ENCODE peak calls at places on chromosomes 4 and X, in six cellular contexts. One of them, this sample, is unnamed.

GRCh38 chr4:69523385-69524132 is 27.9 kb upstream of the UGT2B4 start:
- DNase-seq in cardiac fibroblast: no peak
- DNase-seq in thyroid gland: no peak
- DNase-seq in kidney: no peak
- DNase-seq in CD4-positive, alpha-beta T cell: no peak
- DNase-seq in lung: no peak
- DNase-seq in this sample: no peak

GRCh38 chr4:65416875-65417274 is 253.4 kb downstream of the EPHA5 start:
- DNase-seq in cardiac fibroblast: peak; percentile 4
- DNase-seq in thyroid gland: peak; percentile 57
- DNase-seq in kidney: peak; percentile 54
- DNase-seq in CD4-positive, alpha-beta T cell: no peak
- DNase-seq in lung: no peak
- DNase-seq in this sample: peak; percentile 73

GRCh38 chr4:6019316-6020263 is 1.4 kb upstream of the C4orf50 start:
- DNase-seq in cardiac fibroblast: peak; percentile 52
- DNase-seq in thyroid gland: peak; percentile 74
- DNase-seq in kidney: peak; percentile 60
- DNase-seq in CD4-positive, alpha-beta T cell: no peak
- DNase-seq in lung: peak; percentile 36
- DNase-seq in this sample: no peak

GRCh38 chrX:8090482-8090881 is 80.6 kb downstream of the VCX2 start:
- DNase-seq in cardiac fibroblast: no peak
- DNase-seq in thyroid gland: no peak
- DNase-seq in kidney: no peak
- DNase-seq in CD4-positive, alpha-beta T cell: no peak
- DNase-seq in lung: no peak
- DNase-seq in this sample: no peak

GRCh38 chrX:16838202-16839066 is 31.7 kb downstream of the RBBP7 start:
- DNase-seq in cardiac fibroblast: peak; percentile 83
- DNase-seq in thyroid gland: peak; percentile 28
- DNase-seq in kidney: no peak
- DNase-seq in CD4-positive, alpha-beta T cell: no peak
- DNase-seq in lung: no peak
- DNase-seq in this sample: peak; percentile 83

GRCh38 chrX:137482136-137482535 is 83.8 kb upstream of the ZIC3 start:
- DNase-seq in cardiac fibroblast: no peak
- DNase-seq in thyroid gland: no peak
- DNase-seq in kidney: no peak
- DNase-seq in CD4-positive, alpha-beta T cell: no peak
- DNase-seq in lung: no peak
- DNase-seq in this sample: no peak

GRCh38 chr4:11223261-11223660 is 205.4 kb downstream of the HS3ST1 start:
- DNase-seq in cardiac fibroblast: no peak
- DNase-seq in thyroid gland: no peak
- DNase-seq in kidney: no peak
- DNase-seq in CD4-positive, alpha-beta T cell: no peak
- DNase-seq in lung: no peak
- DNase-seq in this sample: no peak

GRCh38 chr4:10114607-10115006 is 2.0 kb downstream of the WDR1 start:
- DNase-seq in cardiac fibroblast: no peak
- DNase-seq in thyroid gland: no peak
- DNase-seq in kidney: no peak
- DNase-seq in CD4-positive, alpha-beta T cell: no peak
- DNase-seq in lung: no peak
- DNase-seq in this sample: no peak

GRCh38 chrX:13064599-13065143 is 20.3 kb upstream of the FAM9C start:
- DNase-seq in cardiac fibroblast: peak; percentile 90
- DNase-seq in thyroid gland: no peak
- DNase-seq in kidney: no peak
- DNase-seq in CD4-positive, alpha-beta T cell: no peak
- DNase-seq in lung: no peak
- DNase-seq in this sample: no peak

GRCh38 chrX:115229337-115229991 is 4.4 kb downstream of the LRCH2 start:
- DNase-seq in cardiac fibroblast: no peak
- DNase-seq in thyroid gland: no peak
- DNase-seq in kidney: no peak
- DNase-seq in CD4-positive, alpha-beta T cell: no peak
- DNase-seq in lung: no peak
- DNase-seq in this sample: no peak

GRCh38 chrX:69149466-69150293 is 15.6 kb downstream of the PJA1 start:
- DNase-seq in cardiac fibroblast: no peak
- DNase-seq in thyroid gland: no peak
- DNase-seq in kidney: no peak
- DNase-seq in CD4-positive, alpha-beta T cell: no peak
- DNase-seq in lung: no peak
- DNase-seq in this sample: no peak

GRCh38 chr4:4574792-4575191 is 32.9 kb upstream of the STX18 start:
- DNase-seq in cardiac fibroblast: peak; percentile 96
- DNase-seq in thyroid gland: peak; percentile 63
- DNase-seq in kidney: peak; percentile 90
- DNase-seq in CD4-positive, alpha-beta T cell: peak; percentile 35
- DNase-seq in lung: peak; percentile 74
- DNase-seq in this sample: no peak

GRCh38 chr4:47640911-47641310 is 155.8 kb downstream of the ATP10D start:
- DNase-seq in cardiac fibroblast: peak; percentile 35
- DNase-seq in thyroid gland: no peak
- DNase-seq in kidney: no peak
- DNase-seq in CD4-positive, alpha-beta T cell: no peak
- DNase-seq in lung: no peak
- DNase-seq in this sample: no peak

GRCh38 chrX:10142041-10142589 is 14.7 kb upstream of the CLCN4 start:
- DNase-seq in cardiac fibroblast: no peak
- DNase-seq in thyroid gland: no peak
- DNase-seq in kidney: peak; percentile 53
- DNase-seq in CD4-positive, alpha-beta T cell: no peak
- DNase-seq in lung: no peak
- DNase-seq in this sample: no peak

GRCh38 chr4:147790412-147790811 is 58.5 kb downstream of the ARHGAP10 start:
- DNase-seq in cardiac fibroblast: no peak
- DNase-seq in thyroid gland: no peak
- DNase-seq in kidney: no peak
- DNase-seq in CD4-positive, alpha-beta T cell: no peak
- DNase-seq in lung: no peak
- DNase-seq in this sample: no peak

GRCh38 chr4:8280876-8281440 is 11.4 kb downstream of the HTRA3 start:
- DNase-seq in cardiac fibroblast: no peak
- DNase-seq in thyroid gland: no peak
- DNase-seq in kidney: peak; percentile 62
- DNase-seq in CD4-positive, alpha-beta T cell: no peak
- DNase-seq in lung: no peak
- DNase-seq in this sample: no peak

GRCh38 chr4:182265881-182266280 is 22.7 kb downstream of the TENM3 start:
- DNase-seq in cardiac fibroblast: no peak
- DNase-seq in thyroid gland: no peak
- DNase-seq in kidney: no peak
- DNase-seq in CD4-positive, alpha-beta T cell: no peak
- DNase-seq in lung: no peak
- DNase-seq in this sample: no peak

GRCh38 chr4:173231916-173232315 is 63.3 kb downstream of the GALNT7 start:
- DNase-seq in cardiac fibroblast: peak; percentile 53
- DNase-seq in thyroid gland: no peak
- DNase-seq in kidney: no peak
- DNase-seq in CD4-positive, alpha-beta T cell: no peak
- DNase-seq in lung: no peak
- DNase-seq in this sample: no peak

GRCh38 chr4:188665466-188665865 is 526.2 kb downstream of the TRIML1 start:
- DNase-seq in cardiac fibroblast: no peak
- DNase-seq in thyroid gland: no peak
- DNase-seq in kidney: no peak
- DNase-seq in CD4-positive, alpha-beta T cell: no peak
- DNase-seq in lung: no peak
- DNase-seq in this sample: no peak

GRCh38 chr4:151218343-151218742 is 58.6 kb upstream of the PRSS48 start:
- DNase-seq in cardiac fibroblast: peak; percentile 61
- DNase-seq in thyroid gland: no peak
- DNase-seq in kidney: no peak
- DNase-seq in CD4-positive, alpha-beta T cell: no peak
- DNase-seq in lung: no peak
- DNase-seq in this sample: no peak

GRCh38 chrX:133654801-133655200 is 239.5 kb upstream of the GPC4 start:
- DNase-seq in cardiac fibroblast: peak; percentile 22
- DNase-seq in thyroid gland: no peak
- DNase-seq in kidney: no peak
- DNase-seq in CD4-positive, alpha-beta T cell: no peak
- DNase-seq in lung: no peak
- DNase-seq in this sample: no peak

GRCh38 chr4:59135248-59135802 is 2025.1 kb upstream of the IGFBP7 start:
- DNase-seq in cardiac fibroblast: no peak
- DNase-seq in thyroid gland: no peak
- DNase-seq in kidney: no peak
- DNase-seq in CD4-positive, alpha-beta T cell: no peak
- DNase-seq in lung: no peak
- DNase-seq in this sample: no peak

GRCh38 chr4:173318648-173319211 is 15.4 kb downstream of the HMGB2 start:
- DNase-seq in cardiac fibroblast: peak; percentile 78
- DNase-seq in thyroid gland: no peak
- DNase-seq in kidney: no peak
- DNase-seq in CD4-positive, alpha-beta T cell: no peak
- DNase-seq in lung: no peak
- DNase-seq in this sample: no peak

GRCh38 chr4:185112104-185112503 is 31.0 kb upstream of the SLC25A4 start:
- DNase-seq in cardiac fibroblast: peak; percentile 97
- DNase-seq in thyroid gland: peak; percentile 37
- DNase-seq in kidney: no peak
- DNase-seq in CD4-positive, alpha-beta T cell: no peak
- DNase-seq in lung: peak; percentile 57
- DNase-seq in this sample: no peak

GRCh38 chrX:12771445-12772069 is 19.7 kb upstream of the PRPS2 start:
- DNase-seq in cardiac fibroblast: peak; percentile 66
- DNase-seq in thyroid gland: peak; percentile 19
- DNase-seq in kidney: no peak
- DNase-seq in CD4-positive, alpha-beta T cell: peak; percentile 62
- DNase-seq in lung: peak; percentile 32
- DNase-seq in this sample: peak; percentile 60

GRCh38 chr4:10677796-10678497 is 6.6 kb downstream of the CLNK start:
- DNase-seq in cardiac fibroblast: no peak
- DNase-seq in thyroid gland: no peak
- DNase-seq in kidney: no peak
- DNase-seq in CD4-positive, alpha-beta T cell: no peak
- DNase-seq in lung: no peak
- DNase-seq in this sample: no peak

GRCh38 chr4:101236097-101236496 is 111.2 kb downstream of the PPP3CA start:
- DNase-seq in cardiac fibroblast: no peak
- DNase-seq in thyroid gland: no peak
- DNase-seq in kidney: no peak
- DNase-seq in CD4-positive, alpha-beta T cell: no peak
- DNase-seq in lung: no peak
- DNase-seq in this sample: no peak

GRCh38 chr4:101232074-101232776 is 115.1 kb downstream of the PPP3CA start:
- DNase-seq in cardiac fibroblast: peak; percentile 92
- DNase-seq in thyroid gland: no peak
- DNase-seq in kidney: no peak
- DNase-seq in CD4-positive, alpha-beta T cell: no peak
- DNase-seq in lung: no peak
- DNase-seq in this sample: no peak

GRCh38 chr4:101227715-101228114 is 119.6 kb downstream of the PPP3CA start:
- DNase-seq in cardiac fibroblast: no peak
- DNase-seq in thyroid gland: no peak
- DNase-seq in kidney: no peak
- DNase-seq in CD4-positive, alpha-beta T cell: no peak
- DNase-seq in lung: no peak
- DNase-seq in this sample: no peak

GRCh38 chr4:101229116-101229515 is 118.2 kb downstream of the PPP3CA start:
- DNase-seq in cardiac fibroblast: peak; percentile 54
- DNase-seq in thyroid gland: no peak
- DNase-seq in kidney: no peak
- DNase-seq in CD4-positive, alpha-beta T cell: no peak
- DNase-seq in lung: no peak
- DNase-seq in this sample: no peak

GRCh38 chr4:101230806-101231426 is 116.4 kb downstream of the PPP3CA start:
- DNase-seq in cardiac fibroblast: peak; percentile 64
- DNase-seq in thyroid gland: no peak
- DNase-seq in kidney: no peak
- DNase-seq in CD4-positive, alpha-beta T cell: no peak
- DNase-seq in lung: no peak
- DNase-seq in this sample: no peak
- TF ChIP-seq CTCF in cardiac fibroblast: peak; percentile 18
- TF ChIP-seq CTCF in thyroid gland: no peak
- TF ChIP-seq CTCF in kidney: no peak
- TF ChIP-seq CTCF in CD4-positive, alpha-beta T cell: no peak
- TF ChIP-seq CTCF in lung: no peak
- TF ChIP-seq CTCF in this sample: no peak

GRCh38 chr4:86439293-86439692 is 79.4 kb upstream of the MAPK10 start:
- DNase-seq in cardiac fibroblast: no peak
- DNase-seq in thyroid gland: no peak
- DNase-seq in kidney: no peak
- DNase-seq in CD4-positive, alpha-beta T cell: no peak
- DNase-seq in lung: no peak
- DNase-seq in this sample: no peak
- TF ChIP-seq CTCF in cardiac fibroblast: no peak
- TF ChIP-seq CTCF in thyroid gland: no peak
- TF ChIP-seq CTCF in kidney: no peak
- TF ChIP-seq CTCF in CD4-positive, alpha-beta T cell: no peak
- TF ChIP-seq CTCF in lung: no peak
- TF ChIP-seq CTCF in this sample: no peak

GRCh38 chr4:144363890-144364289 is 223.4 kb upstream of the GYPA start:
- DNase-seq in cardiac fibroblast: no peak
- DNase-seq in thyroid gland: no peak
- DNase-seq in kidney: no peak
- DNase-seq in CD4-positive, alpha-beta T cell: no peak
- DNase-seq in lung: no peak
- DNase-seq in this sample: no peak
- TF ChIP-seq CTCF in cardiac fibroblast: no peak
- TF ChIP-seq CTCF in thyroid gland: no peak
- TF ChIP-seq CTCF in kidney: no peak
- TF ChIP-seq CTCF in CD4-positive, alpha-beta T cell: no peak
- TF ChIP-seq CTCF in lung: no peak
- TF ChIP-seq CTCF in this sample: no peak

DNA sequence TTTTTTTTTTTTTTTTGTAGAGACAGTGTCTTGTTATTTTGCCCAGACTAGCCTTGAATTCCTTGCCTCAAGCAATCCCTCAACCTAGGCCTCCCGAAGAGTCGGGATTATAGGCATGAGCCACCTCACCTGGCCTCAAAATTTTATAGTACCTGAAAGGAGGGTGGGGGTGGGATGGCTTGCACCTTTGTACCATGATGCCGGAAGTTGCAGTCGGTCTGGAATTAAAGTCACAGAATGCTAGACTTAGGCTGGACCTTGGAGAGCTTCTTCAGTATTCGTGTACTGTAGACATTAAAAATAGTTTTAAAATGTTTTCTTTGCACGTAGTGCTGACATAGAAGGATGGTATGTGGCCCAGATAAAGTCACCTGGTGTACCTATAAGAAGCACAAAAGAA is 280.9 kb downstream of the STIM2 start:
- DNase-seq in cardiac fibroblast: no peak
- DNase-seq in thyroid gland: no peak
- DNase-seq in kidney: no peak
- DNase-seq in CD4-positive, alpha-beta T cell: no peak
- DNase-seq in lung: no peak
- DNase-seq in this sample: no peak
- TF ChIP-seq CTCF in cardiac fibroblast: no peak
- TF ChIP-seq CTCF in thyroid gland: no peak
- TF ChIP-seq CTCF in kidney: no peak
- TF ChIP-seq CTCF in CD4-positive, alpha-beta T cell: no peak
- TF ChIP-seq CTCF in lung: no peak
- TF ChIP-seq CTCF in this sample: no peak